ENCODE peak calls at places on chromosome 2, in ten cellular contexts. U, X, K, R, V, E, C, O, A and D are unnamed samples.

GRCh38 chr2:173578404-173579092 is 223.9 kb downstream of the CDCA7 start:
- DNase-seq in U (no peak), X (no peak), K (no peak), R (no peak), V (no peak), E (no peak), C (no peak), O (no peak), A (no peak), D (no peak)

GRCh38 chr2:61710711-61711110 is 143.1 kb downstream of the FAM161A start:
- DNase-seq in U (no peak), X (peak), K (no peak), R (peak), V (no peak), E (no peak), C (no peak), O (no peak), A (no peak), D (peak)

GRCh38 chr2:47225061-47225783 is 70.1 kb upstream of the STPG4 start:
- DNase-seq in U (no peak), X (peak), K (no peak), R (peak), V (peak), E (no peak), C (no peak), O (no peak), A (no peak), D (peak)

GRCh38 chr2:15941970-15942710 is 1.8 kb downstream of the MYCN start:
- DNase-seq in U (no peak), X (no peak), K (no peak), R (peak), V (no peak), E (peak), C (peak), O (no peak), A (peak), D (no peak)

GRCh38 chr2:204972606-204973336 is 427.5 kb downstream of the PARD3B start:
- DNase-seq in U (no peak), X (no peak), K (no peak), R (no peak), V (no peak), E (no peak), C (no peak), O (no peak), A (no peak), D (no peak)

GRCh38 chr2:181680055-181680936 is at the start of gene NEUROD1:
- DNase-seq in U (no peak), X (peak), K (no peak), R (no peak), V (no peak), E (no peak), C (no peak), O (no peak), A (no peak), D (no peak)

GRCh38 chr2:235044501-235045271 is 92.9 kb downstream of the SH3BP4 start:
- DNase-seq in U (no peak), X (no peak), K (no peak), R (no peak), V (no peak), E (peak), C (no peak), O (no peak), A (no peak), D (no peak)

GRCh38 chr2:217897816-217898806 is 104.7 kb downstream of the TNS1 start:
- DNase-seq in U (no peak), X (peak), K (no peak), R (no peak), V (no peak), E (no peak), C (peak), O (no peak), A (no peak), D (peak)

GRCh38 chr2:192043216-192043870 is 151.4 kb downstream of the TMEFF2 start:
- DNase-seq in U (no peak), X (no peak), K (no peak), R (no peak), V (no peak), E (no peak), C (no peak), O (no peak), A (no peak), D (no peak)

GRCh38 chr2:138279871-138280270 is 221.7 kb upstream of the SPOPL start:
- DNase-seq in U (no peak), X (no peak), K (no peak), R (no peak), V (no peak), E (no peak), C (no peak), O (no peak), A (no peak), D (no peak)

GRCh38 chr2:101047774-101048173 is 45.7 kb downstream of the RPL31 start:
- DNase-seq in U (no peak), X (no peak), K (no peak), R (no peak), V (no peak), E (no peak), C (no peak), O (no peak), A (no peak), D (no peak)

GRCh38 chr2:66440692-66441091 is 5.8 kb downstream of the MEIS1 start:
- DNase-seq in U (no peak), X (no peak), K (no peak), R (no peak), V (peak), E (no peak), C (no peak), O (no peak), A (no peak), D (no peak)

GRCh38 chr2:239667431-239667985 is 266.7 kb upstream of the HDAC4 start:
- DNase-seq in U (no peak), X (no peak), K (no peak), R (no peak), V (no peak), E (no peak), C (no peak), O (no peak), A (no peak), D (no peak)

GRCh38 chr2:145546091-145546490 is 1026.2 kb upstream of the ZEB2 start:
- DNase-seq in U (no peak), X (no peak), K (no peak), R (no peak), V (peak), E (no peak), C (no peak), O (no peak), A (no peak), D (no peak)

GRCh38 chr2:176115883-176116813 is at the start of gene HOXD10:
- DNase-seq in U (no peak), X (no peak), K (no peak), R (peak), V (no peak), E (no peak), C (no peak), O (no peak), A (no peak), D (no peak)

GRCh38 chr2:110770696-110771425 is 38.5 kb downstream of the ACOXL start:
- DNase-seq in U (no peak), X (peak), K (peak), R (no peak), V (peak), E (no peak), C (no peak), O (no peak), A (no peak), D (no peak)

GRCh38 chr2:174972924-174973323 is 32.3 kb downstream of the CHN1 start:
- DNase-seq in U (no peak), X (no peak), K (no peak), R (no peak), V (peak), E (no peak), C (no peak), O (no peak), A (no peak), D (no peak)

GRCh38 chr2:241153616-241154015 is 3.3 kb downstream of the PPP1R7 start:
- DNase-seq in U (no peak), X (no peak), K (no peak), R (no peak), V (peak), E (peak), C (no peak), O (no peak), A (no peak), D (no peak)

GRCh38 chr2:211837706-211838105 is 700.9 kb downstream of the ERBB4 start:
- DNase-seq in U (no peak), X (no peak), K (no peak), R (no peak), V (no peak), E (no peak), C (no peak), O (no peak), A (no peak), D (no peak)

GRCh38 chr2:41194235-41194634 is 742.3 kb upstream of the SLC8A1 start:
- DNase-seq in U (no peak), X (no peak), K (no peak), R (no peak), V (peak), E (no peak), C (no peak), O (no peak), A (no peak), D (no peak)

GRCh38 chr2:12076810-12077209 is 330.4 kb downstream of the LPIN1 start:
- DNase-seq in U (no peak), X (peak), K (no peak), R (no peak), V (no peak), E (no peak), C (no peak), O (no peak), A (no peak), D (no peak)

GRCh38 chr2:102289129-102289528 is 22.2 kb upstream of the IL1RL1 start:
- DNase-seq in U (no peak), X (no peak), K (no peak), R (no peak), V (peak), E (no peak), C (no peak), O (no peak), A (no peak), D (no peak)

GRCh38 chr2:108396845-108397244 is 19.1 kb downstream of the SULT1C4 start:
- DNase-seq in U (peak), X (no peak), K (no peak), R (no peak), V (peak), E (no peak), C (no peak), O (no peak), A (no peak), D (no peak)

GRCh38 chr2:101063753-101064502 is 61.8 kb downstream of the RPL31 start:
- DNase-seq in U (no peak), X (no peak), K (no peak), R (no peak), V (no peak), E (no peak), C (no peak), O (no peak), A (no peak), D (no peak)

GRCh38 chr2:20369366-20369765 is 18.7 kb upstream of the PUM2 start:
- DNase-seq in U (no peak), X (no peak), K (no peak), R (no peak), V (no peak), E (no peak), C (no peak), O (no peak), A (no peak), D (no peak)

GRCh38 chr2:98578231-98578630 is 30.1 kb downstream of the COA5 start:
- DNase-seq in U (no peak), X (no peak), K (no peak), R (peak), V (no peak), E (no peak), C (no peak), O (no peak), A (no peak), D (no peak)

GRCh38 chr2:97738236-97739019 is 25.1 kb downstream of the ZAP70 start:
- DNase-seq in U (no peak), X (no peak), K (no peak), R (no peak), V (no peak), E (no peak), C (no peak), O (no peak), A (no peak), D (no peak)

GRCh38 chr2:203579131-203579643 is 44.1 kb upstream of the RAPH1 start:
- DNase-seq in U (no peak), X (peak), K (peak), R (peak), V (peak), E (peak), C (no peak), O (no peak), A (peak), D (peak)

GRCh38 chr2:15853903-15854302 is 86.4 kb upstream of the MYCN start:
- DNase-seq in U (no peak), X (no peak), K (no peak), R (no peak), V (no peak), E (no peak), C (no peak), O (no peak), A (no peak), D (no peak)

GRCh38 chr2:227884511-227884947 is 13.1 kb downstream of the DAW1 start:
- DNase-seq in U (no peak), X (peak), K (peak), R (peak), V (peak), E (peak), C (peak), O (peak), A (peak), D (peak)

GRCh38 chr2:239190346-239190745 is 210.5 kb downstream of the HDAC4 start:
- DNase-seq in U (no peak), X (no peak), K (no peak), R (no peak), V (no peak), E (no peak), C (no peak), O (no peak), A (no peak), D (no peak)

GRCh38 chr2:190651413-190651812 is 2.5 kb downstream of the NAB1 start:
- DNase-seq in U (no peak), X (no peak), K (no peak), R (no peak), V (no peak), E (no peak), C (no peak), O (no peak), A (no peak), D (no peak)

GRCh38 chr2:107545851-107546250 is 280.8 kb upstream of the RGPD4 start:
- DNase-seq in U (no peak), X (no peak), K (no peak), R (no peak), V (no peak), E (no peak), C (no peak), O (no peak), A (no peak), D (no peak)

GRCh38 chr2:229980440-229981184 is 58.3 kb downstream of the FBXO36 start:
- DNase-seq in U (no peak), X (no peak), K (no peak), R (peak), V (peak), E (peak), C (peak), O (no peak), A (no peak), D (peak)

GRCh38 chr2:68423966-68424650 is 43.0 kb downstream of the FBXO48 start:
- DNase-seq in U (peak), X (no peak), K (no peak), R (no peak), V (no peak), E (no peak), C (no peak), O (peak), A (no peak), D (peak)

GRCh38 chr2:26980971-26981370 is 10.5 kb downstream of the MAPRE3 start:
- DNase-seq in U (no peak), X (no peak), K (no peak), R (no peak), V (no peak), E (no peak), C (no peak), O (no peak), A (no peak), D (no peak)

GRCh38 chr2:36594849-36595248 is 3.1 kb downstream of the FEZ2 start:
- DNase-seq in U (no peak), X (no peak), K (no peak), R (peak), V (no peak), E (no peak), C (no peak), O (no peak), A (no peak), D (peak)

GRCh38 chr2:52821631-52822030 is 946.0 kb upstream of the CHAC2 start:
- DNase-seq in U (no peak), X (no peak), K (no peak), R (no peak), V (no peak), E (no peak), C (no peak), O (no peak), A (no peak), D (no peak)

GRCh38 chr2:196925768-196926561 is 542 bp downstream of the PGAP1 start:
- DNase-seq in U (no peak), X (peak), K (no peak), R (peak), V (peak), E (peak), C (peak), O (no peak), A (peak), D (peak)